ENCODE peak calls at places on chromosomes 2 and 18, in eight cellular contexts. P is C1 segment of cervical spinal cord; U is stimulated activated CD4-positive, alpha-beta T cell treated with anti-CD3 and anti-CD28 coated beads, Interleukin-4, amount 100 ng/mL, for 4 hours; V is aorta; B is NCI-H2081; X is activated CD4-positive, alpha-beta memory T cell treated with anti-CD3 and anti-CD28 coated beads, Interleukin-2, amount 10 ng/mL, durations not matched to agents 7 days and 5 days; D is fibroblast of pulmonary artery; Y is H7. O is an unnamed sample.

GRCh38 chr2:205409403-205409802 is 272.9 kb upstream of the NRP2 start:
- DNase-seq in Y (no peak), D (no peak), V (no peak), B (no peak), X (no peak), P (no peak), U (no peak), O (no peak)

GRCh38 chr2:215590353-215590752 is 154.5 kb upstream of the FN1 start:
- DNase-seq in B (no peak), V (no peak), X (no peak), U (no peak), Y (no peak), D (no peak), P (no peak), O (no peak)

GRCh38 chr2:215626812-215627281 is 191.0 kb upstream of the FN1 start:
- DNase-seq in V (no peak), X (no peak), B (no peak), D (peak; percentile 59), U (no peak), Y (no peak), P (no peak), O (no peak)

GRCh38 chr2:119059940-119060339 is 98.6 kb downstream of the C1QL2 start:
- DNase-seq in D (no peak), Y (no peak), U (no peak), B (no peak), V (no peak), P (no peak), X (no peak), O (no peak)

GRCh38 chr2:119678021-119678656 is 862 bp upstream of the TMEM177 start:
- DNase-seq in Y (peak; percentile 51), D (no peak), X (peak; percentile 16), P (no peak), B (peak; percentile 80), V (no peak), U (no peak), O (no peak)

GRCh38 chr2:207113403-207113802 is 52.3 kb downstream of the KLF7 start:
- DNase-seq in B (peak; percentile 75), P (peak; percentile 60), X (no peak), V (no peak), Y (no peak), U (no peak), D (no peak), O (no peak)

GRCh38 chr18:21295101-21295500 is 53.1 kb downstream of the GREB1L start:
- DNase-seq in P (no peak), X (no peak), B (no peak), U (no peak), Y (no peak), V (no peak), D (no peak), O (no peak)

GRCh38 chr18:9971313-9971920 is 57.6 kb downstream of the VAPA start:
- DNase-seq in D (peak; percentile 90), U (peak; percentile 59), X (peak; percentile 73), P (peak; percentile 48), Y (peak; percentile 76), B (peak; percentile 74), V (no peak), O (peak; percentile 63)

GRCh38 chr18:43774497-43774896 is 497.2 kb upstream of the SYT4 start:
- DNase-seq in V (no peak), U (no peak), D (no peak), P (no peak), Y (no peak), B (no peak), X (no peak), O (no peak)

GRCh38 chr2:239629936-239630617 is 229.3 kb upstream of the HDAC4 start:
- DNase-seq in Y (no peak), P (no peak), X (no peak), V (no peak), D (no peak), B (no peak), U (no peak), O (no peak)

GRCh38 chr2:144183744-144184143 is 336.2 kb downstream of the ZEB2 start:
- DNase-seq in X (peak; percentile 82), P (no peak), Y (peak; percentile 0), V (no peak), B (no peak), D (no peak), U (peak; percentile 47), O (peak; percentile 62)

GRCh38 chr2:10814142-10814541 is 1.6 kb upstream of the PDIA6 start:
- DNase-seq in V (no peak), U (no peak), Y (no peak), D (no peak), B (no peak), X (no peak), P (no peak), O (no peak)

GRCh38 chr2:182816856-182817255 is 49.6 kb downstream of the FRZB start:
- DNase-seq in U (no peak), V (no peak), Y (no peak), B (no peak), X (no peak), P (no peak), D (no peak), O (no peak)

GRCh38 chr18:24187689-24188088 is 48.8 kb downstream of the CABYR start:
- DNase-seq in P (no peak), U (no peak), V (no peak), D (no peak), X (no peak), Y (no peak), B (no peak), O (no peak)

GRCh38 chr2:186569906-186570305 is 19.9 kb upstream of the ITGAV start:
- DNase-seq in U (no peak), P (no peak), X (no peak), D (no peak), Y (no peak), B (peak; percentile 54), V (no peak), O (no peak)

GRCh38 chr2:232415736-232416520 is 9.3 kb downstream of the ALPG start:
- DNase-seq in Y (peak; percentile 31), D (no peak), P (no peak), X (no peak), V (no peak), U (no peak), B (no peak), O (no peak)

GRCh38 chr2:214545881-214546280 is 135.0 kb downstream of the VWC2L start:
- DNase-seq in P (no peak), U (no peak), B (no peak), D (no peak), X (no peak), V (no peak), Y (no peak), O (no peak)

GRCh38 chr2:205746408-205746785 is 64.1 kb downstream of the NRP2 start:
- DNase-seq in B (no peak), U (no peak), X (no peak), Y (no peak), V (no peak), P (no peak), D (no peak), O (no peak)

GRCh38 chr2:30305235-30305634 is 73.9 kb downstream of the LBH start:
- DNase-seq in D (peak; percentile 4), U (no peak), P (no peak), Y (no peak), X (no peak), V (no peak), B (no peak), O (no peak)

GRCh38 chr2:71446505-71446904 is 6.9 kb upstream of the DYSF start:
- DNase-seq in V (no peak), U (no peak), B (no peak), P (no peak), X (no peak), Y (no peak), D (no peak), O (no peak)

GRCh38 chr2:148887349-148888002 is 12.4 kb downstream of the KIF5C start:
- DNase-seq in U (no peak), X (no peak), D (no peak), Y (no peak), V (no peak), B (peak; percentile 51), P (no peak), O (no peak)

GRCh38 chr2:85420743-85421705 is 2.5 kb downstream of the SH2D6 start:
- DNase-seq in V (peak; percentile 97), B (peak; percentile 83), D (peak; percentile 85), U (peak; percentile 92), P (peak; percentile 85), Y (peak; percentile 96), X (peak; percentile 92), O (peak; percentile 98)

GRCh38 chr18:61764381-61764780 is 128.4 kb downstream of the RNF152 start:
- DNase-seq in B (no peak), P (no peak), X (no peak), V (no peak), U (no peak), Y (no peak), D (no peak), O (no peak)

GRCh38 chr2:239189711-239190131 is 211.1 kb downstream of the HDAC4 start:
- DNase-seq in X (no peak), B (no peak), D (no peak), U (no peak), V (peak; percentile 49), Y (no peak), P (no peak), O (no peak)

GRCh38 chr2:159854485-159854884 is 56.5 kb upstream of the CD302 start:
- DNase-seq in X (no peak), U (no peak), V (no peak), D (no peak), B (no peak), P (no peak), Y (no peak), O (no peak)

GRCh38 chr2:111221701-111222100 is 101.0 kb downstream of the BCL2L11 start:
- DNase-seq in Y (no peak), D (no peak), P (no peak), X (no peak), V (no peak), U (no peak), B (peak; percentile 51), O (no peak)

GRCh38 chr2:67096886-67097285 is 300.2 kb upstream of the ETAA1 start:
- DNase-seq in U (no peak), D (no peak), Y (no peak), B (no peak), X (no peak), P (no peak), V (no peak), O (no peak)

GRCh38 chr2:95351080-95351915 is 51.2 kb upstream of the FAHD2A start:
- DNase-seq in U (no peak), P (no peak), V (peak; percentile 57), Y (no peak), B (no peak), D (no peak), X (no peak), O (no peak)